ENCODE peak calls at places on chromosome 18, in four cellular contexts. Y is IMR-90, U is H9, W is H1. Q is an unnamed sample.

GRCh38 chr18:7548226-7548625 is 18.9 kb upstream of the PTPRM start:
- DNase-seq in Y (no peak), U (no peak), W (no peak), Q (no peak)

GRCh38 chr18:68387246-68387645 is 327.7 kb downstream of the TMX3 start:
- DNase-seq in Y (peak), U (no peak), W (no peak), Q (no peak)

GRCh38 chr18:708096-708495 is 4.3 kb downstream of the ENOSF1 start:
- DNase-seq in Y (no peak), W (no peak), U (no peak), Q (no peak)

GRCh38 chr18:49590608-49591007 is 28.8 kb downstream of the LIPG start:
- DNase-seq in W (no peak), U (no peak), Y (no peak), Q (no peak)

GRCh38 chr18:49616618-49617328 is 54.9 kb downstream of the LIPG start:
- DNase-seq in W (no peak), Y (no peak), U (no peak), Q (no peak)

GRCh38 chr18:14941256-14941655 is 193.3 kb downstream of the ANKRD30B start:
- DNase-seq in Y (no peak), W (no peak), U (no peak), Q (no peak)

GRCh38 chr18:8493141-8493540 is 116.1 kb upstream of the RAB12 start:
- DNase-seq in W (no peak), U (no peak), Y (no peak), Q (no peak)

GRCh38 chr18:2083691-2084090 is 487.6 kb downstream of the METTL4 start:
- DNase-seq in Y (no peak), U (peak), W (no peak), Q (peak)

GRCh38 chr18:49972535-49972934 is 159.2 kb upstream of the ACAA2 start:
- DNase-seq in Y (no peak), U (no peak), W (no peak), Q (no peak)

GRCh38 chr18:31931163-31931885 is 11.6 kb downstream of the TRAPPC8 start:
- DNase-seq in W (no peak), Y (peak), U (no peak), Q (peak)

GRCh38 chr18:63439334-63439733 is 17.1 kb upstream of the VPS4B start:
- DNase-seq in W (peak), Y (peak), U (peak), Q (peak)

GRCh38 chr18:10490401-10491289 is 35.2 kb upstream of the NAPG start:
- DNase-seq in U (peak), Y (no peak), W (no peak), Q (peak)

GRCh38 chr18:5868218-5868904 is 27.0 kb downstream of the TMEM200C start:
- DNase-seq in Y (peak), W (no peak), U (peak), Q (peak)

GRCh38 chr18:25111382-25112070 is 240.4 kb downstream of the ZNF521 start:
- DNase-seq in U (no peak), Y (no peak), W (no peak), Q (no peak)

GRCh38 chr18:12750076-12750707 is 47.4 kb downstream of the PSMG2 start:
- DNase-seq in W (no peak), U (no peak), Y (no peak), Q (peak)

GRCh38 chr18:59919026-59919425 is 19.2 kb downstream of the PMAIP1 start:
- DNase-seq in Y (no peak), W (no peak), U (no peak), Q (no peak)
- H2BK120ac ChIP-seq in Y (peak), W (no peak), U (no peak), Q (no peak)

GRCh38 chr18:48555465-48555995 is 16.7 kb downstream of the CTIF start:
- DNase-seq in W (no peak), U (no peak), Y (no peak), Q (no peak)
- H4K5ac ChIP-seq in W (no peak), U (no peak), Y (no peak), Q (no peak)

GRCh38 chr18:75546964-75547363 is 119.5 kb upstream of the SMIM21 start:
- DNase-seq in Y (no peak), U (peak), W (no peak), Q (peak)

GRCh38 chr18:75544496-75544895 is 117.0 kb upstream of the SMIM21 start:
- DNase-seq in Y (peak), U (no peak), W (no peak), Q (no peak)

GRCh38 chr18:75544051-75544481 is 116.6 kb upstream of the SMIM21 start:
- DNase-seq in U (no peak), W (no peak), Y (peak), Q (no peak)

GRCh38 chr18:75548353-75548752 is 120.8 kb upstream of the SMIM21 start:
- DNase-seq in W (no peak), Y (no peak), U (peak), Q (peak)

DNA sequence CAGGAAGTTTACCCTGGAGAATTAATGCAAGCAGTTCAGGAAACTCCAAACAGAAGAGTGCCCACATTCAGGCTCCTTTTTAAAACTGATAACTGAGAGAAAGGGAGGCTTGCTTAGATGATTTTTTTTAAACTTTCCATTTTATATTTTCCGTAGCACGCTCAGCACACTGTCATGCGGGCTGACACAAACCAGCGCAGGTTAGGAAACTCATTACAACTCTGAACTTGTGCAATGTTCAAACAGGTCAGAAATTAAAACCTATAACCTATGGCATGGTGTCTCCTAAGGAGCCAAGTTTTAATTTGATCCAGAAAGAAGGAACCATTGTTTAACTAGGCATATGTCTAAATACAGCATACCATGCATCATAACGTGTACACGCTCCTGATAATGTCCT is 117.7 kb upstream of the SMIM21 start:
- DNase-seq in W (no peak), Y (no peak), U (no peak), Q (no peak)
- H2BK120ac ChIP-seq in W (no peak), Y (no peak), U (no peak), Q (no peak)

GRCh38 chr18:73805991-73806390 is 341.6 kb downstream of the FBXO15 start:
- DNase-seq in U (no peak), Y (no peak), W (no peak), Q (peak)
- H4K5ac ChIP-seq in U (no peak), Y (no peak), W (no peak), Q (no peak)

GRCh38 chr18:58150772-58151171 is 106.7 kb downstream of the NEDD4L start:
- DNase-seq in U (no peak), W (no peak), Y (no peak), Q (no peak)
- H2BK120ac ChIP-seq in U (no peak), W (no peak), Y (no peak), Q (no peak)

GRCh38 chr18:42821492-42821891 is 294.0 kb downstream of the RIT2 start:
- DNase-seq in W (no peak), U (no peak), Y (no peak), Q (no peak)
- H4K5ac ChIP-seq in W (no peak), U (no peak), Y (no peak), Q (no peak)